ENCODE peak calls at places on chromosomes 12 and 14, in seven cellular contexts. A is uterus, W is spleen, Z is heart right ventricle, G is thoracic aorta, X is lower lobe of right lung, Q is pancreas. B is an unnamed sample.

GRCh38 chr12:126474703-126475102 is 1409.5 kb downstream of the AACS start:
- DNase-seq in Q (no peak), W (no peak), G (no peak), X (no peak), A (no peak), Z (no peak), B (no peak)

GRCh38 chr14:64773046-64773445 is 68.8 kb downstream of the PLEKHG3 start:
- DNase-seq in X (no peak), A (no peak), W (peak), G (no peak), Z (no peak), Q (peak), B (no peak)

GRCh38 chr14:69052181-69052601 is 73.1 kb upstream of the ACTN1 start:
- DNase-seq in A (peak), Q (no peak), G (no peak), X (no peak), W (no peak), Z (no peak), B (no peak)

GRCh38 chr12:114408881-114409795 is 3.2 kb upstream of the TBX5 start:
- DNase-seq in G (no peak), Z (peak), W (no peak), X (no peak), A (no peak), Q (peak), B (peak)

GRCh38 chr12:27277846-27278260 is 33.8 kb downstream of the STK38L start:
- DNase-seq in Z (peak), G (peak), A (peak), X (no peak), W (no peak), Q (no peak), B (no peak)

GRCh38 chr12:102371177-102371576 is 109.2 kb downstream of the IGF1 start:
- DNase-seq in G (no peak), Z (no peak), Q (no peak), A (no peak), X (no peak), W (no peak), B (no peak)

GRCh38 chr12:38445040-38445439 is 128.5 kb downstream of the ALG10B start:
- DNase-seq in Q (no peak), A (no peak), X (no peak), W (no peak), G (no peak), Z (no peak), B (no peak)

GRCh38 chr12:48882325-48882687 is 16.6 kb upstream of the RND1 start:
- DNase-seq in Q (no peak), W (no peak), Z (peak), A (peak), X (no peak), G (no peak), B (no peak)

GRCh38 chr12:65935906-65936528 is 111.7 kb downstream of the HMGA2 start:
- DNase-seq in G (no peak), Q (no peak), A (no peak), Z (no peak), W (no peak), X (no peak), B (no peak)

GRCh38 chr14:99837822-99838221 is 44.6 kb downstream of the EML1 start:
- DNase-seq in X (no peak), Q (no peak), A (no peak), G (no peak), Z (no peak), W (no peak), B (no peak)

DNA sequence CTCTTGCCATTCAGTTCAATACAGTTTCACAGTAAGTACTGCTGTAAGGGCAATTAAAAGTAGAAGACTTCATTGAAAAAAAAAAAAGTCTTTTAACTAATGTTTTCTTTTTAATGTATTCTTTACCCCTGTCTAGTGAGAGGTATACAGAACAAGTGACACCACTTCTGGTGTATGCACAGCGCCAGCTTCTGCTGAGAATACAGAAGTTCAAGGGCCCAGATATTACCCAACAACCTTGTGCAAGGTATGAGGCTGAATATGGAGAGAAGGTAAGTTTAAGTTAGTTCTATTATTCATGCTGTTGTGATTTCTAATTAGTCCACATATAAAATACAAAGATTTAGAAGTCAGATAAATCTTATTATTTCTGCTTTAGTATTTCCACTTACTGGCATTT is 168.7 kb downstream of the CFAP54 start:
- DNase-seq in W (no peak), Z (no peak), X (no peak), G (no peak), A (no peak), Q (no peak), B (no peak)
- TF ChIP-seq CTCF in W (no peak), Z (no peak), X (no peak), G (no peak), A (no peak), Q (no peak), B (no peak)

DNA sequence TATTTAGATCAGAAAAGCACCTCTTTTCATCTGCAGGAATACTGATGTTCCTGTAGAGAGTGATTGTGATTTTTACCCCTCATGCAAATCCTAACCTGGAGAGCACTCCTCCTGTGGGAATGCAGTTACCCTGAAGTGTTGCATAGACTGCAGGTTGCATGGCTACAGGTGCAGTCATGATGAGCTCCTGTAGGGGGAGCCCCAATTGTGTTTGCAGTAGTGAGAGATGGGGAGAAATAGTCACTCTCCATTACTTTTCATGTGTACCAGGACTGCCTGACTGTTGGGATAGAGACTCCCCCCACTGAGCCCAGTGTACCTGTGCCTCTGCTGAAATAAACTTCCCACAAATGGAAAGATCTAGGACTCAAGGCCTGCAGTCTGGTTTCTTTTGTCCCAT is 1086.5 kb downstream of the SLC6A15 start:
- DNase-seq in X (no peak), W (no peak), G (no peak), A (no peak), Z (no peak), Q (peak), B (peak)
- TF ChIP-seq CTCF in X (peak), W (peak), G (no peak), A (no peak), Z (peak), Q (peak), B (peak)

GRCh38 chr12:18057051-18057450 is 32.9 kb downstream of the RERGL start:
- DNase-seq in W (no peak), G (no peak), Z (no peak), A (no peak), Q (no peak), X (no peak), B (no peak)
- TF ChIP-seq CTCF in W (no peak), G (no peak), Z (no peak), A (no peak), Q (no peak), X (no peak), B (no peak)

DNA sequence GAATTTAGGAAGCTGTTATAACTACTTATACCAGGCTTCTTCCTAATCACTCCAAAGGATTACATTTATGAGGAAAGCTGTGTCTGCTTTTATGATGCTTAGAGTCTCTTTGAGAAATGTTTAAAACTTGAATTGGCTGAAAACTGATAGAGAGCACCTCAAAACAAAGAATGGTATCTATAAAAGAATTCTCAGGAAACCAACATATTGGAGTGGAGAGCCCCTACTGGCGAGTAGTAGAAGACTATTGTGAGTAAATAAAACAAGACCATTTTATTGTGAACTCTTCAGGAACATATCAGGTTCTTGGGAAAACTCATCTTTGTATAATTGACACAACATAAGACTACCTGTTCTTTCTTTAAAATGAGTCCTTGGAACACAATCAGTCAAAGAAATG is 578.6 kb downstream of the RERGL start:
- DNase-seq in Q (no peak), X (no peak), A (no peak), W (no peak), Z (no peak), G (no peak), B (no peak)
- TF ChIP-seq CTCF in Q (no peak), X (no peak), A (no peak), W (no peak), Z (no peak), G (no peak), B (no peak)

B was measured in glutamatergic neuron.